ENCODE peak calls at places on chromosomes 5 and 9, in six cellular contexts. One of them, this sample, is unnamed.

GRCh38 chr5:180007582-180007981 is 64.0 kb downstream of the RNF130 start:
- DNase-seq in OCI-LY7: no peak
- DNase-seq in Calu3: no peak
- DNase-seq in left ventricle myocardium inferior: peak
- DNase-seq in mesothelial cell of epicardium: no peak
- DNase-seq in HCT116: no peak
- DNase-seq in this sample: no peak

GRCh38 chr5:6291961-6292360 is 86.4 kb downstream of the MED10 start:
- DNase-seq in OCI-LY7: peak
- DNase-seq in Calu3: no peak
- DNase-seq in left ventricle myocardium inferior: no peak
- DNase-seq in mesothelial cell of epicardium: no peak
- DNase-seq in HCT116: peak
- DNase-seq in this sample: no peak

GRCh38 chr9:19408316-19408692 is 505 bp upstream of the ACER2 start:
- DNase-seq in OCI-LY7: no peak
- DNase-seq in Calu3: no peak
- DNase-seq in left ventricle myocardium inferior: peak
- DNase-seq in mesothelial cell of epicardium: no peak
- DNase-seq in HCT116: no peak
- DNase-seq in this sample: no peak

GRCh38 chr5:174751154-174751990 is 27.0 kb downstream of the MSX2 start:
- DNase-seq in OCI-LY7: no peak
- DNase-seq in Calu3: peak
- DNase-seq in left ventricle myocardium inferior: no peak
- DNase-seq in mesothelial cell of epicardium: peak
- DNase-seq in HCT116: no peak
- DNase-seq in this sample: no peak

GRCh38 chr5:71830626-71831539 is 111.8 kb downstream of the CARTPT start:
- DNase-seq in OCI-LY7: no peak
- DNase-seq in Calu3: peak
- DNase-seq in left ventricle myocardium inferior: peak
- DNase-seq in mesothelial cell of epicardium: peak
- DNase-seq in HCT116: no peak
- DNase-seq in this sample: no peak

GRCh38 chr9:68861436-68861835 is 152.5 kb downstream of the PRKACG start:
- DNase-seq in OCI-LY7: no peak
- DNase-seq in Calu3: no peak
- DNase-seq in left ventricle myocardium inferior: peak
- DNase-seq in mesothelial cell of epicardium: no peak
- DNase-seq in HCT116: no peak
- DNase-seq in this sample: no peak

GRCh38 chr5:6837519-6838110 is 124.4 kb downstream of the TENT4A start:
- DNase-seq in OCI-LY7: peak
- DNase-seq in Calu3: peak
- DNase-seq in left ventricle myocardium inferior: no peak
- DNase-seq in mesothelial cell of epicardium: no peak
- DNase-seq in HCT116: no peak
- DNase-seq in this sample: no peak

GRCh38 chr5:81232449-81233079 is 558 bp upstream of the CKMT2 start:
- DNase-seq in OCI-LY7: no peak
- DNase-seq in Calu3: no peak
- DNase-seq in left ventricle myocardium inferior: peak
- DNase-seq in mesothelial cell of epicardium: no peak
- DNase-seq in HCT116: no peak
- DNase-seq in this sample: no peak

GRCh38 chr9:27154923-27155322 is 45.9 kb downstream of the TEK start:
- DNase-seq in OCI-LY7: no peak
- DNase-seq in Calu3: no peak
- DNase-seq in left ventricle myocardium inferior: no peak
- DNase-seq in mesothelial cell of epicardium: no peak
- DNase-seq in HCT116: no peak
- DNase-seq in this sample: no peak

GRCh38 chr5:149822310-149822709 is 92.2 kb downstream of the PPARGC1B start:
- DNase-seq in OCI-LY7: no peak
- DNase-seq in Calu3: no peak
- DNase-seq in left ventricle myocardium inferior: no peak
- DNase-seq in mesothelial cell of epicardium: no peak
- DNase-seq in HCT116: no peak
- DNase-seq in this sample: no peak

GRCh38 chr5:141186897-141187512 is at the start of gene PCDHB9:
- DNase-seq in OCI-LY7: peak
- DNase-seq in Calu3: peak
- DNase-seq in left ventricle myocardium inferior: no peak
- DNase-seq in mesothelial cell of epicardium: no peak
- DNase-seq in HCT116: peak
- DNase-seq in this sample: no peak

GRCh38 chr5:131536211-131536826 is 98.7 kb downstream of the RAPGEF6 start:
- DNase-seq in OCI-LY7: peak
- DNase-seq in Calu3: no peak
- DNase-seq in left ventricle myocardium inferior: no peak
- DNase-seq in mesothelial cell of epicardium: no peak
- DNase-seq in HCT116: no peak
- DNase-seq in this sample: no peak

GRCh38 chr5:157902440-157903116 is 43.6 kb upstream of the CLINT1 start:
- DNase-seq in OCI-LY7: no peak
- DNase-seq in Calu3: no peak
- DNase-seq in left ventricle myocardium inferior: no peak
- DNase-seq in mesothelial cell of epicardium: no peak
- DNase-seq in HCT116: no peak
- DNase-seq in this sample: no peak

GRCh38 chr5:17996002-17996401 is 361.7 kb downstream of the TAF11L14 start:
- DNase-seq in OCI-LY7: no peak
- DNase-seq in Calu3: no peak
- DNase-seq in left ventricle myocardium inferior: no peak
- DNase-seq in mesothelial cell of epicardium: no peak
- DNase-seq in HCT116: no peak
- DNase-seq in this sample: no peak

GRCh38 chr9:18114559-18114958 is 359.4 kb upstream of the ADAMTSL1 start:
- DNase-seq in OCI-LY7: no peak
- DNase-seq in Calu3: no peak
- DNase-seq in left ventricle myocardium inferior: no peak
- DNase-seq in mesothelial cell of epicardium: no peak
- DNase-seq in HCT116: no peak
- DNase-seq in this sample: no peak

GRCh38 chr5:5078009-5078897 is 61.9 kb upstream of the ADAMTS16 start:
- DNase-seq in OCI-LY7: no peak
- DNase-seq in Calu3: no peak
- DNase-seq in left ventricle myocardium inferior: no peak
- DNase-seq in mesothelial cell of epicardium: no peak
- DNase-seq in HCT116: no peak
- DNase-seq in this sample: no peak

GRCh38 chr5:74187757-74188156 is 452.8 kb downstream of the ENC1 start:
- DNase-seq in OCI-LY7: no peak
- DNase-seq in Calu3: no peak
- DNase-seq in left ventricle myocardium inferior: no peak
- DNase-seq in mesothelial cell of epicardium: no peak
- DNase-seq in HCT116: no peak
- DNase-seq in this sample: no peak

GRCh38 chr9:71210326-71210725 is 88.9 kb upstream of the TRPM3 start:
- DNase-seq in OCI-LY7: no peak
- DNase-seq in Calu3: no peak
- DNase-seq in left ventricle myocardium inferior: no peak
- DNase-seq in mesothelial cell of epicardium: no peak
- DNase-seq in HCT116: no peak
- DNase-seq in this sample: no peak

GRCh38 chr5:124394700-124395099 is 351.7 kb downstream of the ZNF608 start:
- DNase-seq in OCI-LY7: no peak
- DNase-seq in Calu3: no peak
- DNase-seq in left ventricle myocardium inferior: no peak
- DNase-seq in mesothelial cell of epicardium: no peak
- DNase-seq in HCT116: no peak
- DNase-seq in this sample: no peak

GRCh38 chr5:148438911-148439310 is 55.2 kb downstream of the FBXO38 start:
- DNase-seq in OCI-LY7: no peak
- DNase-seq in Calu3: no peak
- DNase-seq in left ventricle myocardium inferior: no peak
- DNase-seq in mesothelial cell of epicardium: no peak
- DNase-seq in HCT116: no peak
- DNase-seq in this sample: no peak

GRCh38 chr9:35096035-35096849 is at the start of gene PIGO:
- DNase-seq in OCI-LY7: peak
- DNase-seq in Calu3: peak
- DNase-seq in left ventricle myocardium inferior: peak
- DNase-seq in mesothelial cell of epicardium: peak
- DNase-seq in HCT116: peak
- DNase-seq in this sample: peak

GRCh38 chr5:19462019-19462418 is 526.0 kb downstream of the CDH18 start:
- DNase-seq in OCI-LY7: no peak
- DNase-seq in Calu3: no peak
- DNase-seq in left ventricle myocardium inferior: no peak
- DNase-seq in mesothelial cell of epicardium: no peak
- DNase-seq in HCT116: no peak
- DNase-seq in this sample: no peak

GRCh38 chr9:134377976-134378375 is 51.7 kb downstream of the RXRA start:
- DNase-seq in OCI-LY7: no peak
- DNase-seq in Calu3: peak
- DNase-seq in left ventricle myocardium inferior: peak
- DNase-seq in mesothelial cell of epicardium: no peak
- DNase-seq in HCT116: no peak
- DNase-seq in this sample: no peak

GRCh38 chr5:111231053-111231586 is 6.9 kb downstream of the CAMK4 start:
- DNase-seq in OCI-LY7: no peak
- DNase-seq in Calu3: no peak
- DNase-seq in left ventricle myocardium inferior: no peak
- DNase-seq in mesothelial cell of epicardium: no peak
- DNase-seq in HCT116: no peak
- DNase-seq in this sample: no peak

GRCh38 chr5:59525957-59526356 is 367.6 kb downstream of the PDE4D start:
- DNase-seq in OCI-LY7: no peak
- DNase-seq in Calu3: no peak
- DNase-seq in left ventricle myocardium inferior: no peak
- DNase-seq in mesothelial cell of epicardium: no peak
- DNase-seq in HCT116: no peak
- DNase-seq in this sample: no peak

GRCh38 chr5:154723740-154724505 is 31.3 kb upstream of the LARP1 start:
- DNase-seq in OCI-LY7: no peak
- DNase-seq in Calu3: no peak
- DNase-seq in left ventricle myocardium inferior: no peak
- DNase-seq in mesothelial cell of epicardium: no peak
- DNase-seq in HCT116: no peak
- DNase-seq in this sample: no peak

GRCh38 chr5:71653119-71653518 is 66.0 kb upstream of the CARTPT start:
- DNase-seq in OCI-LY7: no peak
- DNase-seq in Calu3: no peak
- DNase-seq in left ventricle myocardium inferior: no peak
- DNase-seq in mesothelial cell of epicardium: no peak
- DNase-seq in HCT116: no peak
- DNase-seq in this sample: no peak

GRCh38 chr9:35553670-35554543 is 51.2 kb upstream of the TESK1 start:
- DNase-seq in OCI-LY7: peak
- DNase-seq in Calu3: peak
- DNase-seq in left ventricle myocardium inferior: peak
- DNase-seq in mesothelial cell of epicardium: peak
- DNase-seq in HCT116: peak
- DNase-seq in this sample: no peak

GRCh38 chr9:107932036-107932435 is 442.5 kb upstream of the KLF4 start:
- DNase-seq in OCI-LY7: no peak
- DNase-seq in Calu3: no peak
- DNase-seq in left ventricle myocardium inferior: no peak
- DNase-seq in mesothelial cell of epicardium: no peak
- DNase-seq in HCT116: no peak
- DNase-seq in this sample: no peak

DNA sequence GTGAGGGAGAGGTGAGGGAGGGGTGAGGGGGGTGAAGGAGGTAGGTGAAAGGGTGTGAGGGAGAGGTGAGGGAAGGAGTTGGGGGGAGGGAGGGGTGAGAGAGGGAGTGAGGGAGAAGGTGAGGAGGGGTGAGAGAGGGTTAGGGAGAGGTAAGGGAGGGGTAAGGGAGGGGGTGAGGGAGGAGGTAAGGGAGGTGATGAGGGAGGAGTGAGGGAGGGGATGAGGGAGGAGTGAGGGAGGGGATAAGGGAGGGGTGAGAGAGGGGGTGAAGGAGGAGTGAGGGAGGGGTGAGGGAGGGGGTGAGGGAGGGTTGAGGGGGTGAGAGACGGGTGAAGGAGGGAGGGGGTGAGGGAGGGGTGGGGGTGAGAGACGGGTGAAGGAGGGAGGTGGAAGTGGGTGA is 18.6 kb downstream of the NINJ1 start:
- DNase-seq in OCI-LY7: no peak
- DNase-seq in Calu3: no peak
- DNase-seq in left ventricle myocardium inferior: peak
- DNase-seq in mesothelial cell of epicardium: no peak
- DNase-seq in HCT116: no peak
- DNase-seq in this sample: no peak
- TF ChIP-seq CTCF in OCI-LY7: no peak
- TF ChIP-seq CTCF in Calu3: no peak
- TF ChIP-seq CTCF in left ventricle myocardium inferior: no peak
- TF ChIP-seq CTCF in mesothelial cell of epicardium: no peak
- TF ChIP-seq CTCF in HCT116: no peak
- TF ChIP-seq CTCF in this sample: no peak

GRCh38 chr5:80083115-80083890 is 48.2 kb downstream of the THBS4 start:
- DNase-seq in OCI-LY7: peak
- DNase-seq in Calu3: peak
- DNase-seq in left ventricle myocardium inferior: no peak
- DNase-seq in mesothelial cell of epicardium: no peak
- DNase-seq in HCT116: peak
- DNase-seq in this sample: no peak
- TF ChIP-seq CTCF in OCI-LY7: peak
- TF ChIP-seq CTCF in Calu3: peak
- TF ChIP-seq CTCF in left ventricle myocardium inferior: peak
- TF ChIP-seq CTCF in mesothelial cell of epicardium: peak
- TF ChIP-seq CTCF in HCT116: peak
- TF ChIP-seq CTCF in this sample: no peak

GRCh38 chr5:172370237-172370640 is 84.1 kb downstream of the SH3PXD2B start:
- DNase-seq in OCI-LY7: no peak
- DNase-seq in Calu3: no peak
- DNase-seq in left ventricle myocardium inferior: no peak
- DNase-seq in mesothelial cell of epicardium: no peak
- DNase-seq in HCT116: no peak
- DNase-seq in this sample: no peak
- TF ChIP-seq CTCF in OCI-LY7: no peak
- TF ChIP-seq CTCF in Calu3: no peak
- TF ChIP-seq CTCF in left ventricle myocardium inferior: no peak
- TF ChIP-seq CTCF in mesothelial cell of epicardium: no peak
- TF ChIP-seq CTCF in HCT116: no peak
- TF ChIP-seq CTCF in this sample: no peak

GRCh38 chr5:146039420-146039819 is 66.0 kb downstream of the PLAC8L1 start:
- DNase-seq in OCI-LY7: no peak
- DNase-seq in Calu3: no peak
- DNase-seq in left ventricle myocardium inferior: no peak
- DNase-seq in mesothelial cell of epicardium: no peak
- DNase-seq in HCT116: no peak
- DNase-seq in this sample: no peak

GRCh38 chr5:146042628-146043279 is 62.6 kb downstream of the PLAC8L1 start:
- DNase-seq in OCI-LY7: no peak
- DNase-seq in Calu3: peak
- DNase-seq in left ventricle myocardium inferior: no peak
- DNase-seq in mesothelial cell of epicardium: no peak
- DNase-seq in HCT116: peak
- DNase-seq in this sample: no peak

GRCh38 chr5:146043722-146044121 is 61.7 kb downstream of the PLAC8L1 start:
- DNase-seq in OCI-LY7: no peak
- DNase-seq in Calu3: no peak
- DNase-seq in left ventricle myocardium inferior: no peak
- DNase-seq in mesothelial cell of epicardium: no peak
- DNase-seq in HCT116: no peak
- DNase-seq in this sample: no peak

GRCh38 chr5:146040559-146040958 is 64.8 kb downstream of the PLAC8L1 start:
- DNase-seq in OCI-LY7: no peak
- DNase-seq in Calu3: no peak
- DNase-seq in left ventricle myocardium inferior: no peak
- DNase-seq in mesothelial cell of epicardium: no peak
- DNase-seq in HCT116: no peak
- DNase-seq in this sample: no peak

GRCh38 chr5:146041180-146041789 is 64.1 kb downstream of the PLAC8L1 start:
- DNase-seq in OCI-LY7: no peak
- DNase-seq in Calu3: no peak
- DNase-seq in left ventricle myocardium inferior: no peak
- DNase-seq in mesothelial cell of epicardium: no peak
- DNase-seq in HCT116: no peak
- DNase-seq in this sample: no peak
- TF ChIP-seq CTCF in OCI-LY7: peak
- TF ChIP-seq CTCF in Calu3: peak
- TF ChIP-seq CTCF in left ventricle myocardium inferior: peak
- TF ChIP-seq CTCF in mesothelial cell of epicardium: peak
- TF ChIP-seq CTCF in HCT116: peak
- TF ChIP-seq CTCF in this sample: no peak